ENCODE peak calls at places on chromosomes 5 and 9, in four cellular contexts. E is GM12878, T is HL-60, O is K562. V is an unnamed sample.

GRCh38 chr9:127785023-127785932 is 556 bp upstream of the CDK9 start:
- DNase-seq in O (peak; percentile 94), E (no peak), T (peak; percentile 89), V (peak; percentile 82)

GRCh38 chr9:116632990-116633441 is 54.1 kb upstream of the TRIM32 start:
- DNase-seq in O (no peak), E (no peak), T (no peak), V (no peak)

GRCh38 chr9:120626512-120626911 is 46.5 kb upstream of the CDK5RAP2 start:
- DNase-seq in O (no peak), E (no peak), T (no peak), V (no peak)

GRCh38 chr5:59766394-59766793 is 127.1 kb downstream of the PDE4D start:
- DNase-seq in O (no peak), E (no peak), T (no peak), V (no peak)

GRCh38 chr5:142499591-142500384 is 175.0 kb upstream of the SPRY4 start:
- DNase-seq in E (no peak), T (no peak), O (no peak), V (no peak)

GRCh38 chr5:135457424-135458071 is 5.4 kb upstream of the TIFAB start:
- DNase-seq in O (peak; percentile 89), T (peak; percentile 50), E (no peak), V (peak; percentile 59)

GRCh38 chr5:180201051-180201987 is 7.7 kb downstream of the RASGEF1C start:
- DNase-seq in E (no peak), T (no peak), O (peak; percentile 70), V (no peak)

GRCh38 chr5:10288600-10289213 is 19.0 kb downstream of the CMBL start:
- DNase-seq in O (no peak), T (no peak), E (no peak), V (peak; percentile 47)

GRCh38 chr9:33924978-33925797 is 108.2 kb downstream of the UBE2R2 start:
- DNase-seq in E (no peak), T (peak; percentile 19), O (peak; percentile 30), V (peak; percentile 52)

GRCh38 chr9:101536351-101536750 is 2.7 kb downstream of the RNF20 start:
- DNase-seq in O (no peak), T (no peak), E (no peak), V (no peak)

GRCh38 chr5:59020611-59021285 is 437.9 kb downstream of the RAB3C start:
- DNase-seq in O (no peak), E (no peak), T (no peak), V (no peak)

GRCh38 chr5:146109379-146109778 is 4.0 kb upstream of the PLAC8L1 start:
- DNase-seq in O (no peak), E (no peak), T (no peak), V (no peak)

GRCh38 chr9:114507726-114508125 is 2.5 kb upstream of the WHRN start:
- DNase-seq in O (no peak), E (no peak), T (peak; percentile 16), V (no peak)

GRCh38 chr5:111667128-111667756 is 89.8 kb downstream of the NREP start:
- DNase-seq in T (no peak), E (peak; percentile 11), O (no peak), V (no peak)

GRCh38 chr9:100425758-100426157 is 1.2 kb upstream of the MSANTD3 start:
- DNase-seq in E (no peak), O (no peak), T (no peak), V (no peak)

GRCh38 chr5:69250593-69250992 is 15.9 kb downstream of the CDK7 start:
- DNase-seq in O (peak; percentile 29), E (no peak), T (no peak), V (no peak)

GRCh38 chr9:2180171-2180570 is 165.0 kb downstream of the SMARCA2 start:
- DNase-seq in T (no peak), E (no peak), O (no peak), V (no peak)

GRCh38 chr5:154858972-154859950 is 834 bp downstream of the CNOT8 start:
- DNase-seq in T (peak; percentile 71), E (no peak), O (no peak), V (no peak)

GRCh38 chr5:116671211-116671736 is 96.7 kb upstream of the SEMA6A start:
- DNase-seq in O (no peak), T (no peak), E (peak; percentile 90), V (peak; percentile 11)

GRCh38 chr9:136784997-136785361 is 6.2 kb upstream of the TMEM141 start:
- DNase-seq in E (no peak), O (peak; percentile 70), T (no peak), V (no peak)

GRCh38 chr9:79384506-79384905 is 187.3 kb upstream of the TLE4 start:
- DNase-seq in E (no peak), O (no peak), T (no peak), V (no peak)

GRCh38 chr5:134100283-134101011 is 14.0 kb upstream of the TCF7 start:
- DNase-seq in E (peak; percentile 94), O (no peak), T (no peak), V (peak; percentile 73)

GRCh38 chr9:129569506-129570449 is 51.1 kb downstream of the C9orf50 start:
- DNase-seq in O (peak; percentile 65), T (no peak), E (no peak), V (no peak)

GRCh38 chr5:139382781-139383180 is 316 bp downstream of the SLC23A1 start:
- DNase-seq in T (no peak), O (peak; percentile 10), E (no peak), V (no peak)
- TF ChIP-seq POLR2AphosphoS5 in T (no peak), O (no peak), E (no peak), V (no peak)

GRCh38 chr5:53601570-53601969 is 41.1 kb downstream of the NDUFS4 start:
- DNase-seq in O (no peak), T (no peak), E (no peak), V (no peak)
- TF ChIP-seq SPI1 in O (no peak), T (no peak), E (no peak), V (no peak)

GRCh38 chr5:17276445-17276844 is 59.0 kb downstream of the BASP1 start:
- DNase-seq in E (no peak), T (no peak), O (no peak), V (no peak)

GRCh38 chr5:17278931-17279330 is 61.5 kb downstream of the BASP1 start:
- DNase-seq in E (no peak), O (no peak), T (no peak), V (no peak)

GRCh38 chr5:17277907-17278306 is 60.5 kb downstream of the BASP1 start:
- DNase-seq in O (no peak), E (no peak), T (no peak), V (no peak)

GRCh38 chr5:17282283-17283120 is 65.1 kb downstream of the BASP1 start:
- DNase-seq in E (peak; percentile 91), T (no peak), O (no peak), V (peak; percentile 35)

DNA sequence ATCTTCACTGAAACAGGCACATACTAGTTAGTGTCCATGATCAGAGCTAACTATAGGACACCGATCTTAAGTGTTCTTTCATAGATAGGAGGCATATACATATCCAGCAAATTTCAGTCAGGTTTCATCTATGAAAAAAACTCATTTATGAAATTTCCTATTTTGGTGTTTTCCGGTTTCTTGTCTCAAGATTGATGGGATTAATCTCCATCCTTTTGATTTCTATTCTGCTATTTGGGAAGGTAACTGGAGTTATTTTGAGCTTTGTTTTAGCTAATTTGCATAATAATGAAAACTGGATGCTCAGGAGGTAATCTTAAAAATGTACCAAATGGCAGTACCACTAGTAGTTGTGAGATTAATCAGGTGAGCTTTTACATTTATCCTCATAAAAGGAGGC is 62.1 kb downstream of the BASP1 start:
- DNase-seq in O (no peak), E (no peak), T (no peak), V (no peak)
- TF ChIP-seq POLR2AphosphoS5 in O (no peak), E (no peak), T (no peak), V (no peak)

GRCh38 chr5:36150676-36151433 is 832 bp downstream of the LMBRD2 start:
- DNase-seq in O (peak; percentile 74), T (peak; percentile 78), E (no peak), V (peak; percentile 12)

GRCh38 chr5:36153727-36154126 is 1.8 kb downstream of the SKP2 start:
- DNase-seq in E (no peak), O (no peak), T (no peak), V (no peak)

GRCh38 chr5:36151434-36152323 is at the start of the genes LMBRD2 and SKP2:
- DNase-seq in O (peak; percentile 96), T (peak; percentile 99), E (peak; percentile 95), V (peak; percentile 87)

GRCh38 chr5:36153299-36153677 is 1.4 kb downstream of the SKP2 start:
- DNase-seq in O (peak; percentile 19), T (no peak), E (no peak), V (no peak)

GRCh38 chr5:36152324-36153298 is 700 bp downstream of the SKP2 start:
- DNase-seq in E (no peak), O (peak; percentile 27), T (peak; percentile 15), V (no peak)
- TF ChIP-seq SPI1 in E (no peak), O (no peak), T (no peak), V (no peak)